ENCODE peak calls at places on chromosomes 4 and X, in six cellular contexts. I, L, Q, M, G and A are unnamed samples.

GRCh38 chr4:164828945-164829344 is 48.0 kb upstream of the APELA start:
- DNase-seq in I (no peak), L (no peak), Q (no peak), M (no peak), G (no peak), A (no peak)

GRCh38 chr4:612749-613125 is 12.6 kb upstream of the PDE6B start:
- DNase-seq in I (no peak), L (no peak), Q (no peak), M (no peak), G (no peak), A (no peak)

GRCh38 chrX:142637206-142637605 is 388.5 kb upstream of the SPANXN4 start:
- DNase-seq in I (no peak), L (no peak), Q (no peak), M (no peak), G (no peak), A (peak)

GRCh38 chr4:144575181-144575580 is 70.8 kb upstream of the HHIP start:
- DNase-seq in I (no peak), L (no peak), Q (no peak), M (peak), G (peak), A (peak)

GRCh38 chr4:188691811-188692210 is 552.6 kb downstream of the TRIML1 start:
- DNase-seq in I (no peak), L (no peak), Q (no peak), M (peak), G (no peak), A (no peak)

GRCh38 chr4:128715616-128716015 is 93.9 kb upstream of the JADE1 start:
- DNase-seq in I (no peak), L (no peak), Q (no peak), M (peak), G (no peak), A (no peak)

GRCh38 chr4:53863731-53864130 is 200.7 kb downstream of the CHIC2 start:
- DNase-seq in I (no peak), L (no peak), Q (no peak), M (no peak), G (no peak), A (no peak)

GRCh38 chrX:34849371-34849770 is 93.2 kb upstream of the FAM47B start:
- DNase-seq in I (no peak), L (no peak), Q (no peak), M (peak), G (no peak), A (no peak)

GRCh38 chrX:115521717-115522116 is 39.3 kb upstream of the PLS3 start:
- DNase-seq in I (no peak), L (no peak), Q (no peak), M (peak), G (no peak), A (peak)

GRCh38 chrX:110125435-110125834 is 122.5 kb downstream of the TMEM164 start:
- DNase-seq in I (no peak), L (no peak), Q (no peak), M (peak), G (peak), A (peak)

GRCh38 chr4:138775890-138776289 is 239.7 kb upstream of the NOCT start:
- DNase-seq in I (no peak), L (no peak), Q (peak), M (no peak), G (no peak), A (no peak)

GRCh38 chr4:56655209-56655626 is 25.9 kb downstream of the HOPX start:
- DNase-seq in I (peak), L (peak), Q (no peak), M (peak), G (peak), A (peak)